ENCODE peak calls at places on chromosomes 2 and 18, in five cellular contexts. One of them, this sample, is unnamed.
A peak's percentile ranks its signal among the peaks of the same experiment; 100 is the strongest.

GRCh38 chr2:190804182-190804795 is 76.3 kb upstream of the GLS start:
- DNase-seq in fibroblast of mammary gland: peak; percentile 51
- DNase-seq in HFF-Myc: no peak
- DNase-seq in sigmoid colon: no peak
- DNase-seq in cardiac muscle cell: no peak
- DNase-seq in this sample: peak; percentile 62

GRCh38 chr18:37846996-37847395 is 281.4 kb upstream of the CELF4 start:
- DNase-seq in fibroblast of mammary gland: no peak
- DNase-seq in HFF-Myc: no peak
- DNase-seq in sigmoid colon: no peak
- DNase-seq in cardiac muscle cell: no peak
- DNase-seq in this sample: no peak

GRCh38 chr2:88874063-88874657 is 182.7 kb downstream of the RPIA start:
- DNase-seq in fibroblast of mammary gland: peak; percentile 68
- DNase-seq in HFF-Myc: peak; percentile 14
- DNase-seq in sigmoid colon: no peak
- DNase-seq in cardiac muscle cell: peak; percentile 68
- DNase-seq in this sample: peak; percentile 75

GRCh38 chr2:99851091-99851490 is 291.3 kb downstream of the AFF3 start:
- DNase-seq in fibroblast of mammary gland: no peak
- DNase-seq in HFF-Myc: no peak
- DNase-seq in sigmoid colon: no peak
- DNase-seq in cardiac muscle cell: no peak
- DNase-seq in this sample: no peak

GRCh38 chr2:70467237-70467636 is 86.4 kb downstream of the TGFA start:
- DNase-seq in fibroblast of mammary gland: no peak
- DNase-seq in HFF-Myc: no peak
- DNase-seq in sigmoid colon: no peak
- DNase-seq in cardiac muscle cell: peak; percentile 71
- DNase-seq in this sample: no peak

GRCh38 chr18:73774836-73775509 is 372.7 kb downstream of the FBXO15 start:
- DNase-seq in fibroblast of mammary gland: peak; percentile 29
- DNase-seq in HFF-Myc: no peak
- DNase-seq in sigmoid colon: no peak
- DNase-seq in cardiac muscle cell: no peak
- DNase-seq in this sample: no peak

GRCh38 chr2:218282173-218282991 is 9.9 kb downstream of the TMBIM1 start:
- DNase-seq in fibroblast of mammary gland: peak; percentile 61
- DNase-seq in HFF-Myc: no peak
- DNase-seq in sigmoid colon: peak; percentile 92
- DNase-seq in cardiac muscle cell: no peak
- DNase-seq in this sample: peak; percentile 73

GRCh38 chr18:46098616-46098933 is 479 bp upstream of the ATP5F1A start:
- DNase-seq in fibroblast of mammary gland: no peak
- DNase-seq in HFF-Myc: no peak
- DNase-seq in sigmoid colon: no peak
- DNase-seq in cardiac muscle cell: no peak
- DNase-seq in this sample: peak; percentile 23

GRCh38 chr2:98782570-98782969 is 51.6 kb upstream of the MGAT4A start:
- DNase-seq in fibroblast of mammary gland: no peak
- DNase-seq in HFF-Myc: no peak
- DNase-seq in sigmoid colon: no peak
- DNase-seq in cardiac muscle cell: no peak
- DNase-seq in this sample: no peak

GRCh38 chr2:112010751-112011150 is 44.3 kb upstream of the TMEM87B start:
- DNase-seq in fibroblast of mammary gland: no peak
- DNase-seq in HFF-Myc: no peak
- DNase-seq in sigmoid colon: no peak
- DNase-seq in cardiac muscle cell: no peak
- DNase-seq in this sample: no peak

GRCh38 chr18:75840131-75840530 is 412.6 kb upstream of the SMIM21 start:
- DNase-seq in fibroblast of mammary gland: no peak
- DNase-seq in HFF-Myc: no peak
- DNase-seq in sigmoid colon: no peak
- DNase-seq in cardiac muscle cell: no peak
- DNase-seq in this sample: no peak

GRCh38 chr18:74795766-74796165 is 198.1 kb downstream of the ZNF407 start:
- DNase-seq in fibroblast of mammary gland: no peak
- DNase-seq in HFF-Myc: no peak
- DNase-seq in sigmoid colon: no peak
- DNase-seq in cardiac muscle cell: no peak
- DNase-seq in this sample: no peak

GRCh38 chr2:101597347-101597944 is 100.1 kb upstream of the MAP4K4 start:
- DNase-seq in fibroblast of mammary gland: peak; percentile 45
- DNase-seq in HFF-Myc: no peak
- DNase-seq in sigmoid colon: no peak
- DNase-seq in cardiac muscle cell: no peak
- DNase-seq in this sample: peak; percentile 39

GRCh38 chr2:20300656-20301055 is 50.0 kb downstream of the PUM2 start:
- DNase-seq in fibroblast of mammary gland: no peak
- DNase-seq in HFF-Myc: no peak
- DNase-seq in sigmoid colon: no peak
- DNase-seq in cardiac muscle cell: no peak
- DNase-seq in this sample: no peak

GRCh38 chr18:71784777-71785176 is 759.4 kb downstream of the CBLN2 start:
- DNase-seq in fibroblast of mammary gland: peak; percentile 5
- DNase-seq in HFF-Myc: no peak
- DNase-seq in sigmoid colon: no peak
- DNase-seq in cardiac muscle cell: no peak
- DNase-seq in this sample: no peak

GRCh38 chr2:142495141-142495540 is 364.3 kb upstream of the LRP1B start:
- DNase-seq in fibroblast of mammary gland: no peak
- DNase-seq in HFF-Myc: no peak
- DNase-seq in sigmoid colon: no peak
- DNase-seq in cardiac muscle cell: no peak
- DNase-seq in this sample: no peak

GRCh38 chr2:31067259-31067658 is 71.0 kb downstream of the GALNT14 start:
- DNase-seq in fibroblast of mammary gland: no peak
- DNase-seq in HFF-Myc: no peak
- DNase-seq in sigmoid colon: no peak
- DNase-seq in cardiac muscle cell: no peak
- DNase-seq in this sample: peak; percentile 20

GRCh38 chr2:101038455-101039255 is 36.6 kb downstream of the RPL31 start:
- DNase-seq in fibroblast of mammary gland: peak; percentile 19
- DNase-seq in HFF-Myc: no peak
- DNase-seq in sigmoid colon: no peak
- DNase-seq in cardiac muscle cell: no peak
- DNase-seq in this sample: peak; percentile 59

GRCh38 chr2:181228661-181229060 is 228.5 kb upstream of the ITGA4 start:
- DNase-seq in fibroblast of mammary gland: no peak
- DNase-seq in HFF-Myc: no peak
- DNase-seq in sigmoid colon: no peak
- DNase-seq in cardiac muscle cell: no peak
- DNase-seq in this sample: no peak

GRCh38 chr2:42567806-42568429 is 514 bp upstream of the MTA3 start:
- DNase-seq in fibroblast of mammary gland: no peak
- DNase-seq in HFF-Myc: no peak
- DNase-seq in sigmoid colon: peak; percentile 73
- DNase-seq in cardiac muscle cell: peak; percentile 55
- DNase-seq in this sample: peak; percentile 48

GRCh38 chr18:76454429-76454828 is 40.6 kb downstream of the ZNF516 start:
- DNase-seq in fibroblast of mammary gland: no peak
- DNase-seq in HFF-Myc: no peak
- DNase-seq in sigmoid colon: no peak
- DNase-seq in cardiac muscle cell: no peak
- DNase-seq in this sample: no peak

GRCh38 chr18:23689616-23690504 is 607 bp downstream of the LAMA3 start:
- DNase-seq in fibroblast of mammary gland: no peak
- DNase-seq in HFF-Myc: no peak
- DNase-seq in sigmoid colon: no peak
- DNase-seq in cardiac muscle cell: peak; percentile 15
- DNase-seq in this sample: peak; percentile 38

GRCh38 chr2:221120643-221121042 is 451.5 kb downstream of the EPHA4 start:
- DNase-seq in fibroblast of mammary gland: no peak
- DNase-seq in HFF-Myc: no peak
- DNase-seq in sigmoid colon: no peak
- DNase-seq in cardiac muscle cell: no peak
- DNase-seq in this sample: no peak

GRCh38 chr2:144414324-144414845 is 105.5 kb downstream of the ZEB2 start:
- DNase-seq in fibroblast of mammary gland: peak; percentile 99
- DNase-seq in HFF-Myc: peak; percentile 51
- DNase-seq in sigmoid colon: peak; percentile 73
- DNase-seq in cardiac muscle cell: no peak
- DNase-seq in this sample: peak; percentile 88

GRCh38 chr2:24317491-24317920 is 42.8 kb downstream of the ITSN2 start:
- DNase-seq in fibroblast of mammary gland: no peak
- DNase-seq in HFF-Myc: no peak
- DNase-seq in sigmoid colon: no peak
- DNase-seq in cardiac muscle cell: no peak
- DNase-seq in this sample: peak; percentile 20

GRCh38 chr2:8004250-8004681 is 677.6 kb upstream of the ID2 start:
- DNase-seq in fibroblast of mammary gland: peak; percentile 93
- DNase-seq in HFF-Myc: peak; percentile 41
- DNase-seq in sigmoid colon: peak; percentile 84
- DNase-seq in cardiac muscle cell: no peak
- DNase-seq in this sample: peak; percentile 74

GRCh38 chr2:59333007-59333406 is 1091.9 kb upstream of the FANCL start:
- DNase-seq in fibroblast of mammary gland: no peak
- DNase-seq in HFF-Myc: no peak
- DNase-seq in sigmoid colon: no peak
- DNase-seq in cardiac muscle cell: no peak
- DNase-seq in this sample: no peak

GRCh38 chr2:10817413-10817812 is 4.8 kb upstream of the PDIA6 start:
- DNase-seq in fibroblast of mammary gland: no peak
- DNase-seq in HFF-Myc: no peak
- DNase-seq in sigmoid colon: peak; percentile 45
- DNase-seq in cardiac muscle cell: peak; percentile 55
- DNase-seq in this sample: no peak

GRCh38 chr2:36951574-36951973 is 14.8 kb downstream of the STRN start:
- DNase-seq in fibroblast of mammary gland: peak; percentile 71
- DNase-seq in HFF-Myc: no peak
- DNase-seq in sigmoid colon: no peak
- DNase-seq in cardiac muscle cell: no peak
- DNase-seq in this sample: peak; percentile 64

GRCh38 chr2:181104512-181105121 is 124.2 kb downstream of the UBE2E3 start:
- DNase-seq in fibroblast of mammary gland: peak; percentile 79
- DNase-seq in HFF-Myc: peak; percentile 61
- DNase-seq in sigmoid colon: no peak
- DNase-seq in cardiac muscle cell: peak; percentile 52
- DNase-seq in this sample: peak; percentile 85

GRCh38 chr18:48983793-48984437 is 33.1 kb upstream of the SMAD7 start:
- DNase-seq in fibroblast of mammary gland: no peak
- DNase-seq in HFF-Myc: no peak
- DNase-seq in sigmoid colon: no peak
- DNase-seq in cardiac muscle cell: peak; percentile 70
- DNase-seq in this sample: peak; percentile 41

GRCh38 chr2:172283476-172283875 is 143.9 kb upstream of the ITGA6 start:
- DNase-seq in fibroblast of mammary gland: no peak
- DNase-seq in HFF-Myc: no peak
- DNase-seq in sigmoid colon: no peak
- DNase-seq in cardiac muscle cell: no peak
- DNase-seq in this sample: peak; percentile 31

GRCh38 chr2:17879137-17879912 is 858 bp downstream of the KCNS3 start:
- DNase-seq in fibroblast of mammary gland: peak; percentile 46
- DNase-seq in HFF-Myc: peak; percentile 6
- DNase-seq in sigmoid colon: peak; percentile 80
- DNase-seq in cardiac muscle cell: peak; percentile 77
- DNase-seq in this sample: peak; percentile 56

GRCh38 chr18:58937204-58937603 is 72.5 kb downstream of the ZNF532 start:
- DNase-seq in fibroblast of mammary gland: peak; percentile 45
- DNase-seq in HFF-Myc: peak; percentile 42
- DNase-seq in sigmoid colon: no peak
- DNase-seq in cardiac muscle cell: no peak
- DNase-seq in this sample: peak; percentile 62

GRCh38 chr2:190512539-190513095 is 21.9 kb downstream of the NEMP2 start:
- DNase-seq in fibroblast of mammary gland: no peak
- DNase-seq in HFF-Myc: no peak
- DNase-seq in sigmoid colon: no peak
- DNase-seq in cardiac muscle cell: no peak
- DNase-seq in this sample: no peak

GRCh38 chr2:223943135-223943534 is 2.0 kb downstream of the WDFY1 start:
- DNase-seq in fibroblast of mammary gland: no peak
- DNase-seq in HFF-Myc: no peak
- DNase-seq in sigmoid colon: no peak
- DNase-seq in cardiac muscle cell: no peak
- DNase-seq in this sample: no peak
- H3K4me3 ChIP-seq in fibroblast of mammary gland: peak overlapping the region; percentile 8
- H3K4me3 ChIP-seq in HFF-Myc: peak overlapping the region; percentile 91
- H3K4me3 ChIP-seq in sigmoid colon: no peak overlapping the region
- H3K4me3 ChIP-seq in cardiac muscle cell: no peak overlapping the region
- H3K4me3 ChIP-seq in this sample: peak overlapping the region; percentile 68

GRCh38 chr2:128755693-128756371 is 437.2 kb upstream of the HS6ST1 start:
- DNase-seq in fibroblast of mammary gland: no peak
- DNase-seq in HFF-Myc: no peak
- DNase-seq in sigmoid colon: no peak
- DNase-seq in cardiac muscle cell: no peak
- DNase-seq in this sample: no peak
- TF ChIP-seq CTCF in fibroblast of mammary gland: no peak
- TF ChIP-seq CTCF in HFF-Myc: no peak
- TF ChIP-seq CTCF in sigmoid colon: no peak
- TF ChIP-seq CTCF in cardiac muscle cell: no peak
- TF ChIP-seq CTCF in this sample: no peak

GRCh38 chr2:239002591-239002959 is 154.7 kb downstream of the TWIST2 start:
- DNase-seq in fibroblast of mammary gland: no peak
- DNase-seq in HFF-Myc: no peak
- DNase-seq in sigmoid colon: no peak
- DNase-seq in cardiac muscle cell: no peak
- DNase-seq in this sample: no peak
- H3K4me3 ChIP-seq in fibroblast of mammary gland: no peak overlapping the region
- H3K4me3 ChIP-seq in HFF-Myc: peak overlapping the region; percentile 8
- H3K4me3 ChIP-seq in sigmoid colon: peak overlapping the region; percentile 19
- H3K4me3 ChIP-seq in cardiac muscle cell: no peak overlapping the region
- H3K4me3 ChIP-seq in this sample: peak overlapping the region; percentile 44

GRCh38 chr2:233334915-233335314 is 19.4 kb upstream of the DGKD start:
- DNase-seq in fibroblast of mammary gland: no peak
- DNase-seq in HFF-Myc: no peak
- DNase-seq in sigmoid colon: no peak
- DNase-seq in cardiac muscle cell: no peak
- DNase-seq in this sample: no peak

GRCh38 chr2:233336541-233336940 is 17.8 kb upstream of the DGKD start:
- DNase-seq in fibroblast of mammary gland: no peak
- DNase-seq in HFF-Myc: no peak
- DNase-seq in sigmoid colon: no peak
- DNase-seq in cardiac muscle cell: no peak
- DNase-seq in this sample: no peak

GRCh38 chr2:233338969-233339368 is 15.3 kb upstream of the DGKD start:
- DNase-seq in fibroblast of mammary gland: no peak
- DNase-seq in HFF-Myc: no peak
- DNase-seq in sigmoid colon: no peak
- DNase-seq in cardiac muscle cell: no peak
- DNase-seq in this sample: no peak

GRCh38 chr2:233341296-233341695 is 13.0 kb upstream of the DGKD start:
- DNase-seq in fibroblast of mammary gland: no peak
- DNase-seq in HFF-Myc: no peak
- DNase-seq in sigmoid colon: no peak
- DNase-seq in cardiac muscle cell: no peak
- DNase-seq in this sample: no peak

DNA sequence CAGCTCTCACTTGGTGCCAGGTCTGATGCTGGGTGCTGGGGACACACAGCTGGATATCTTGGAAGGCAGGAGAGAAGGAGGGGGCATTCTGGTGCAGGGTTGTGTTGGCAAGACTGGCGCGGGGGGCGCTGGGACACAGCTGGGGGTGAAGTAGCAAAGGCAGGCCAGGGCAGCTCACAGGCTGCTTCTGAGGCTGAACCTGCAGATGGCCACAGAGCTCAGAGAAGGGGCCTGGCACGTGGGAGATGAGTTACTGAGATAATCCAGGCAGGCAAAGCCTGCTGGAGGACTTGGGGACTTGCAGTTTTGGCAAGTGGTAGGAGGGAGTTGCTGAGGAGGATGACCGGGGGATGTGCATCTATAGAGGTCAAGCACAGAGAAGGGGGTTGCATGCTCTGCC is 16.2 kb upstream of the DGKD start:
- DNase-seq in fibroblast of mammary gland: no peak
- DNase-seq in HFF-Myc: no peak
- DNase-seq in sigmoid colon: no peak
- DNase-seq in cardiac muscle cell: no peak
- DNase-seq in this sample: no peak
- TF ChIP-seq CTCF in fibroblast of mammary gland: no peak
- TF ChIP-seq CTCF in HFF-Myc: no peak
- TF ChIP-seq CTCF in sigmoid colon: no peak
- TF ChIP-seq CTCF in cardiac muscle cell: no peak
- TF ChIP-seq CTCF in this sample: no peak